ENCODE peak calls at places on chromosomes 4 and X, in ten cellular contexts. One of them, this sample, is unnamed.
A peak's percentile ranks its signal among the peaks of the same experiment; 100 is the strongest.

GRCh38 chr4:168509786-168510185 is 12.9 kb downstream of the PALLD start:
- DNase-seq in dermis blood vessel endothelial cell: no peak
- DNase-seq in DND-41: peak; percentile 44
- DNase-seq in NCI-H2171: no peak
- DNase-seq in aorta: no peak
- DNase-seq in T-helper 22 cell: peak; percentile 30
- DNase-seq in T follicular helper cell: no peak
- DNase-seq in AG09309: peak; percentile 86
- DNase-seq in H7: no peak
- DNase-seq in pancreas: no peak
- DNase-seq in this sample: no peak

GRCh38 chr4:6582889-6583504 is 8.0 kb downstream of the MAN2B2 start:
- DNase-seq in dermis blood vessel endothelial cell: peak; percentile 38
- DNase-seq in DND-41: peak; percentile 33
- DNase-seq in NCI-H2171: no peak
- DNase-seq in aorta: no peak
- DNase-seq in T-helper 22 cell: no peak
- DNase-seq in T follicular helper cell: no peak
- DNase-seq in AG09309: no peak
- DNase-seq in H7: peak; percentile 77
- DNase-seq in pancreas: peak; percentile 7
- DNase-seq in this sample: no peak

GRCh38 chrX:68901512-68901911 is 72.7 kb downstream of the EFNB1 start:
- DNase-seq in dermis blood vessel endothelial cell: no peak
- DNase-seq in DND-41: no peak
- DNase-seq in NCI-H2171: peak; percentile 2
- DNase-seq in aorta: no peak
- DNase-seq in T-helper 22 cell: no peak
- DNase-seq in T follicular helper cell: no peak
- DNase-seq in AG09309: no peak
- DNase-seq in H7: no peak
- DNase-seq in pancreas: no peak
- DNase-seq in this sample: no peak

GRCh38 chr4:170089743-170090666 is at the start of gene AADAT:
- DNase-seq in dermis blood vessel endothelial cell: peak; percentile 71
- DNase-seq in DND-41: no peak
- DNase-seq in NCI-H2171: peak; percentile 33
- DNase-seq in aorta: peak; percentile 93
- DNase-seq in T-helper 22 cell: no peak
- DNase-seq in T follicular helper cell: no peak
- DNase-seq in AG09309: peak; percentile 25
- DNase-seq in H7: peak; percentile 93
- DNase-seq in pancreas: peak; percentile 89
- DNase-seq in this sample: peak; percentile 24

GRCh38 chr4:110119347-110119746 is 79.1 kb downstream of the ELOVL6 start:
- DNase-seq in dermis blood vessel endothelial cell: peak; percentile 15
- DNase-seq in DND-41: peak; percentile 34
- DNase-seq in NCI-H2171: no peak
- DNase-seq in aorta: no peak
- DNase-seq in T-helper 22 cell: no peak
- DNase-seq in T follicular helper cell: no peak
- DNase-seq in AG09309: no peak
- DNase-seq in H7: no peak
- DNase-seq in pancreas: no peak
- DNase-seq in this sample: no peak

GRCh38 chr4:169311643-169312365 is 41.0 kb upstream of the SH3RF1 start:
- DNase-seq in dermis blood vessel endothelial cell: peak; percentile 76
- DNase-seq in DND-41: peak; percentile 8
- DNase-seq in NCI-H2171: no peak
- DNase-seq in aorta: no peak
- DNase-seq in T-helper 22 cell: no peak
- DNase-seq in T follicular helper cell: no peak
- DNase-seq in AG09309: no peak
- DNase-seq in H7: peak; percentile 65
- DNase-seq in pancreas: no peak
- DNase-seq in this sample: no peak

GRCh38 chrX:53440631-53441517 is 6.7 kb upstream of the HSD17B10 start:
- DNase-seq in dermis blood vessel endothelial cell: peak; percentile 39
- DNase-seq in DND-41: no peak
- DNase-seq in NCI-H2171: peak; percentile 6
- DNase-seq in aorta: peak; percentile 91
- DNase-seq in T-helper 22 cell: no peak
- DNase-seq in T follicular helper cell: no peak
- DNase-seq in AG09309: no peak
- DNase-seq in H7: peak; percentile 56
- DNase-seq in pancreas: peak; percentile 67
- DNase-seq in this sample: peak; percentile 64

GRCh38 chr4:119493419-119493818 is 135.2 kb downstream of the PDE5A start:
- DNase-seq in dermis blood vessel endothelial cell: peak; percentile 13
- DNase-seq in DND-41: no peak
- DNase-seq in NCI-H2171: no peak
- DNase-seq in aorta: no peak
- DNase-seq in T-helper 22 cell: no peak
- DNase-seq in T follicular helper cell: no peak
- DNase-seq in AG09309: no peak
- DNase-seq in H7: no peak
- DNase-seq in pancreas: no peak
- DNase-seq in this sample: no peak

GRCh38 chr4:89558147-89558546 is 250.5 kb upstream of the GPRIN3 start:
- DNase-seq in dermis blood vessel endothelial cell: no peak
- DNase-seq in DND-41: no peak
- DNase-seq in NCI-H2171: no peak
- DNase-seq in aorta: no peak
- DNase-seq in T-helper 22 cell: no peak
- DNase-seq in T follicular helper cell: no peak
- DNase-seq in AG09309: no peak
- DNase-seq in H7: no peak
- DNase-seq in pancreas: no peak
- DNase-seq in this sample: no peak

GRCh38 chr4:84498203-84499026 is 677 bp downstream of the NKX6-1 start:
- DNase-seq in dermis blood vessel endothelial cell: peak; percentile 23
- DNase-seq in DND-41: no peak
- DNase-seq in NCI-H2171: peak; percentile 2
- DNase-seq in aorta: peak; percentile 87
- DNase-seq in T-helper 22 cell: no peak
- DNase-seq in T follicular helper cell: no peak
- DNase-seq in AG09309: no peak
- DNase-seq in H7: peak; percentile 55
- DNase-seq in pancreas: peak; percentile 70
- DNase-seq in this sample: no peak

This sample was measured in cerebellum.